ENCODE peak calls at places on chromosomes 5 and 9, in six cellular contexts. D is neural crest cell, U is A549, Z is tibial nerve, V is Peyer's patch, Q is fibroblast of lung. T is an unnamed sample.

GRCh38 chr5:90386099-90386710 is 23.4 kb downstream of the CETN3 start:
- DNase-seq in D (no peak), U (no peak), Z (no peak), V (no peak), Q (peak; percentile 42), T (no peak)

GRCh38 chr9:78932849-78933627 is 636.1 kb downstream of the PSAT1 start:
- DNase-seq in D (no peak), U (peak; percentile 8), Z (no peak), V (no peak), Q (peak; percentile 65), T (no peak)

GRCh38 chr9:121599186-121599871 is 52.1 kb upstream of the DAB2IP start:
- DNase-seq in D (peak; percentile 52), U (peak; percentile 84), Z (no peak), V (no peak), Q (no peak), T (no peak)

GRCh38 chr5:166074839-166075481 is 2216.5 kb upstream of the WWC1 start:
- DNase-seq in D (no peak), U (no peak), Z (no peak), V (no peak), Q (no peak), T (no peak)

GRCh38 chr5:107519900-107520354 is 150.8 kb downstream of the EFNA5 start:
- DNase-seq in D (no peak), U (no peak), Z (no peak), V (no peak), Q (peak; percentile 57), T (no peak)

GRCh38 chr9:129323999-129324553 is 146.0 kb upstream of the IER5L start:
- DNase-seq in D (no peak), U (no peak), Z (no peak), V (no peak), Q (no peak), T (no peak)

GRCh38 chr9:21317956-21318923 is 13.1 kb upstream of the IFNA5 start:
- DNase-seq in D (peak; percentile 8), U (no peak), Z (peak; percentile 51), V (no peak), Q (peak; percentile 60), T (no peak)

GRCh38 chr5:143494162-143494561 is 90.7 kb upstream of the NR3C1 start:
- DNase-seq in D (no peak), U (no peak), Z (no peak), V (no peak), Q (peak; percentile 91), T (no peak)

GRCh38 chr5:52989781-52990530 is 804 bp downstream of the ITGA2 start:
- DNase-seq in D (peak; percentile 2), U (peak; percentile 31), Z (peak; percentile 8), V (no peak), Q (peak; percentile 70), T (no peak)

GRCh38 chr5:1552469-1553255 is 28.9 kb upstream of the LPCAT1 start:
- DNase-seq in D (peak; percentile 54), U (no peak), Z (peak; percentile 43), V (no peak), Q (peak; percentile 36), T (no peak)

GRCh38 chr5:134139377-134139851 is 24.9 kb downstream of the TCF7 start:
- DNase-seq in D (no peak), U (no peak), Z (no peak), V (no peak), Q (no peak), T (peak; percentile 15)

GRCh38 chr5:157571357-157571827 is 4.2 kb downstream of the ADAM19 start:
- DNase-seq in D (no peak), U (no peak), Z (no peak), V (peak; percentile 85), Q (peak; percentile 25), T (no peak)

GRCh38 chr9:4922730-4923129 is 62.3 kb upstream of the JAK2 start:
- DNase-seq in D (no peak), U (no peak), Z (no peak), V (no peak), Q (no peak), T (no peak)

GRCh38 chr5:67730917-67731474 is 484.6 kb upstream of the PIK3R1 start:
- DNase-seq in D (no peak), U (no peak), Z (no peak), V (no peak), Q (no peak), T (no peak)

GRCh38 chr9:78236511-78236950 is 656 bp downstream of the CEP78 start:
- DNase-seq in D (no peak), U (peak; percentile 40), Z (no peak), V (no peak), Q (peak; percentile 9), T (no peak)

GRCh38 chr5:138274189-138274853 is at the start of gene GFRA3:
- DNase-seq in D (peak; percentile 17), U (no peak), Z (no peak), V (no peak), Q (no peak), T (no peak)

GRCh38 chr5:64207978-64208377 is 42.3 kb downstream of the RNF180 start:
- DNase-seq in D (no peak), U (no peak), Z (no peak), V (no peak), Q (peak; percentile 50), T (no peak)

GRCh38 chr5:147670815-147671214 is 111.7 kb downstream of the JAKMIP2 start:
- DNase-seq in D (no peak), U (no peak), Z (no peak), V (no peak), Q (no peak), T (no peak)

GRCh38 chr5:19713740-19714139 is 274.3 kb downstream of the CDH18 start:
- DNase-seq in D (no peak), U (no peak), Z (no peak), V (no peak), Q (no peak), T (no peak)

GRCh38 chr5:74594172-74595040 is 46.1 kb downstream of the ENC1 start:
- DNase-seq in D (no peak), U (no peak), Z (no peak), V (no peak), Q (no peak), T (no peak)

GRCh38 chr9:85516976-85517637 is 224.6 kb downstream of the AGTPBP1 start:
- DNase-seq in D (no peak), U (no peak), Z (no peak), V (no peak), Q (no peak), T (no peak)

GRCh38 chr9:21450733-21451394 is 10.6 kb downstream of the IFNA1 start:
- DNase-seq in D (no peak), U (no peak), Z (no peak), V (no peak), Q (peak; percentile 28), T (no peak)

GRCh38 chr5:81428866-81429265 is 34.9 kb upstream of the ACOT12 start:
- DNase-seq in D (no peak), U (peak; percentile 15), Z (no peak), V (no peak), Q (no peak), T (no peak)

DNA sequence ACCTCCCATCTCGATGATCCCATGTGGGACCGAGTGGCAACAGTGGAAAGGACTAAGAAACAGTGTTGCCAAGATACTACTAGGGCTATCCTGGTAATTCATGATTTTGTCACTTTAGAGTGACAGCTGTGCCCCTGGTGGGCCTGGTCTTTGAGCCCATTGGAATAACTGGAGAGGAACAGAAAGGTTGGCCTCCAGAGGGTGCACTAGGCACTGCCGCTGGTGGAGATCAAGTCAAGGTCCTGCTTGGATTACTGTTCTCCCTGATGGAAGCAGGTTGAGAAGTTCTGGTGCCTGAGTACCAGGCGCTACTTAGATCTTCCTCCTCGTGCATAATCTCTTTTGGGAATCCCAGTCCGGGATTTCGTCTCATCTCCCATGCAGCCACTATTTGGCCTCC is 129.6 kb downstream of the SEC61B start:
- DNase-seq in D (no peak), U (no peak), Z (no peak), V (no peak), Q (no peak), T (no peak)
- TF ChIP-seq CTCF in D (no peak), U (no peak), Z (no peak), V (no peak), Q (no peak), T (no peak)

GRCh38 chr5:141412853-141413539 is at the start of gene PCDHGA10:
- DNase-seq in D (peak; percentile 37), U (no peak), Z (peak; percentile 38), V (peak; percentile 57), Q (peak; percentile 81), T (no peak)
- TF ChIP-seq CTCF in D (peak; percentile 76), U (no peak), Z (peak; percentile 18), V (no peak), Q (peak; percentile 58), T (no peak)

GRCh38 chr5:149429839-149430721 is 51.0 kb upstream of the IL17B start:
- DNase-seq in D (no peak), U (no peak), Z (no peak), V (no peak), Q (peak; percentile 60), T (no peak)
- TF ChIP-seq CTCF in D (no peak), U (no peak), Z (peak; percentile 16), V (no peak), Q (peak; percentile 29), T (no peak)

DNA sequence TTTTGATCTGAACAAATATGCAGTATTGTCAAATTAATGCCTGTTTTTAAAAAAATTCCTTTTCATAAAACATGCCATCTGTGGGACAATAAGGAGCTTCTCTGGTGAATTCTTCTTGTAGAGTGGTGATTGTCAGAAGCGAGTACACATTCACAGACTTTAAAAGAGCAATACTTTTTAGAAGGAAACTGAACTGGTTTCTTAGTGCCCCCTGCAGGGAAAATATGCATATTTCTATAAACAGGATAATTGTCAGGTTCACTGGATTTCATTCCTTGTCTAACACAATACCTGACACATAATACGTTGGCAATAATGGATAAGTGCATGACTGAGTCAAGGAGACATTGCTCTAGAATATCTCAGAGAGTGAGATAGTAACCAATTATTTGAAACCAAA is 133.7 kb downstream of the KIF4B start:
- DNase-seq in D (no peak), U (no peak), Z (no peak), V (no peak), Q (peak; percentile 3), T (no peak)
- TF ChIP-seq CTCF in D (no peak), U (peak; percentile 44), Z (no peak), V (no peak), Q (no peak), T (no peak)

GRCh38 chr5:103475629-103476240 is 86.9 kb downstream of the NUDT12 start:
- DNase-seq in D (no peak), U (peak; percentile 33), Z (no peak), V (no peak), Q (peak; percentile 67), T (no peak)

GRCh38 chr5:103473725-103474124 is 88.9 kb downstream of the NUDT12 start:
- DNase-seq in D (no peak), U (no peak), Z (no peak), V (no peak), Q (peak; percentile 19), T (no peak)

GRCh38 chr5:103476776-103477175 is 85.8 kb downstream of the NUDT12 start:
- DNase-seq in D (no peak), U (no peak), Z (no peak), V (no peak), Q (no peak), T (no peak)

GRCh38 chr5:103472820-103473219 is 89.8 kb downstream of the NUDT12 start:
- DNase-seq in D (no peak), U (peak; percentile 3), Z (no peak), V (no peak), Q (peak; percentile 23), T (no peak)

GRCh38 chr5:103474671-103475070 is 87.9 kb downstream of the NUDT12 start:
- DNase-seq in D (no peak), U (no peak), Z (no peak), V (no peak), Q (no peak), T (no peak)
- TF ChIP-seq CTCF in D (no peak), U (no peak), Z (no peak), V (no peak), Q (no peak), T (no peak)

T was measured in omental fat pad.